ENCODE peak calls at places on chromosomes 11 and 22, in seven cellular contexts. J is tibial nerve, U is coronary artery, W is fibroblast of the aortic adventitia, D is GM13977, Q is pancreas, H is fibroblast of pulmonary artery. Y is an unnamed sample.

GRCh38 chr11:47233989-47234668 is 14.5 kb downstream of the ACP2 start:
- DNase-seq in J (no peak), U (no peak), W (peak), D (no peak), Q (no peak), H (peak), Y (no peak)

GRCh38 chr11:35420371-35420770 is 1.0 kb upstream of the SLC1A2 start:
- DNase-seq in J (no peak), U (no peak), W (no peak), D (no peak), Q (no peak), H (no peak), Y (peak)

GRCh38 chr22:49756656-49757055 is 71.0 kb downstream of the BRD1 start:
- DNase-seq in J (no peak), U (peak), W (no peak), D (no peak), Q (no peak), H (no peak), Y (no peak)

GRCh38 chr11:121931748-121932352 is 184.2 kb downstream of the BLID start:
- DNase-seq in J (no peak), U (no peak), W (no peak), D (no peak), Q (no peak), H (no peak), Y (no peak)

GRCh38 chr11:65857500-65858353 is at the start of gene CFL1:
- DNase-seq in J (peak), U (peak), W (peak), D (peak), Q (peak), H (peak), Y (peak)

GRCh38 chr11:103661991-103662390 is 374.4 kb upstream of the DDI1 start:
- DNase-seq in J (no peak), U (no peak), W (no peak), D (no peak), Q (no peak), H (no peak), Y (no peak)

GRCh38 chr22:26471522-26471921 is 12.1 kb downstream of the HPS4 start:
- DNase-seq in J (no peak), U (no peak), W (peak), D (no peak), Q (no peak), H (peak), Y (no peak)

GRCh38 chr11:69947772-69948255 is 128.6 kb upstream of the FGF3 start:
- DNase-seq in J (no peak), U (no peak), W (no peak), D (no peak), Q (no peak), H (no peak), Y (no peak)

GRCh38 chr22:33575041-33575440 is 345.2 kb downstream of the LARGE1 start:
- DNase-seq in J (no peak), U (no peak), W (no peak), D (no peak), Q (no peak), H (no peak), Y (no peak)

GRCh38 chr22:27632451-27633295 is 168.9 kb downstream of the MN1 start:
- DNase-seq in J (no peak), U (no peak), W (no peak), D (no peak), Q (no peak), H (no peak), Y (peak)

GRCh38 chr11:71120346-71120963 is 131.9 kb downstream of the SHANK2 start:
- DNase-seq in J (no peak), U (no peak), W (peak), D (no peak), Q (peak), H (no peak), Y (peak)

GRCh38 chr11:81422402-81422801 is 1311.3 kb downstream of the FAM181B start:
- DNase-seq in J (no peak), U (no peak), W (no peak), D (no peak), Q (no peak), H (no peak), Y (no peak)

GRCh38 chr11:118084247-118084646 is 2.5 kb downstream of the SMIM35 start:
- DNase-seq in J (no peak), U (no peak), W (peak), D (no peak), Q (no peak), H (peak), Y (no peak)

GRCh38 chr11:131624526-131624925 is 254.1 kb downstream of the NTM start:
- DNase-seq in J (no peak), U (no peak), W (no peak), D (no peak), Q (no peak), H (no peak), Y (no peak)

GRCh38 chr11:119196833-119197483 is 9.2 kb upstream of the CBL start:
- DNase-seq in J (no peak), U (no peak), W (peak), D (peak), Q (no peak), H (peak), Y (peak)

GRCh38 chr11:4430060-4430459 is 19.0 kb upstream of the OR52K2 start:
- DNase-seq in J (no peak), U (no peak), W (no peak), D (no peak), Q (no peak), H (no peak), Y (no peak)

GRCh38 chr22:17230239-17230638 is 11.0 kb upstream of the ADA2 start:
- DNase-seq in J (no peak), U (no peak), W (no peak), D (no peak), Q (no peak), H (no peak), Y (no peak)

GRCh38 chr11:26949846-26950245 is 44.1 kb upstream of the FIBIN start:
- DNase-seq in J (no peak), U (no peak), W (no peak), D (no peak), Q (no peak), H (peak), Y (no peak)

GRCh38 chr11:46352063-46352841 is 5.0 kb downstream of the DGKZ start:
- DNase-seq in J (no peak), U (no peak), W (no peak), D (no peak), Q (peak), H (peak), Y (peak)

GRCh38 chr11:77129841-77130756 is 2.1 kb downstream of the MYO7A start:
- DNase-seq in J (no peak), U (no peak), W (no peak), D (no peak), Q (peak), H (no peak), Y (no peak)

GRCh38 chr11:86440305-86440716 is 65.6 kb downstream of the CCDC81 start:
- DNase-seq in J (no peak), U (no peak), W (peak), D (no peak), Q (no peak), H (peak), Y (no peak)

GRCh38 chr22:23221351-23221804 is 41.1 kb downstream of the BCR start:
- DNase-seq in J (no peak), U (no peak), W (no peak), D (no peak), Q (peak), H (no peak), Y (no peak)

GRCh38 chr22:19663286-19663815 is 51.0 kb upstream of the SEPTIN5 start:
- DNase-seq in J (no peak), U (no peak), W (peak), D (no peak), Q (peak), H (peak), Y (no peak)

GRCh38 chr11:60970369-60970774 is 1.1 kb upstream of the CD6 start:
- DNase-seq in J (no peak), U (no peak), W (peak), D (peak), Q (peak), H (peak), Y (peak)

GRCh38 chr11:74018331-74019005 is 9.6 kb upstream of the UCP3 start:
- DNase-seq in J (peak), U (peak), W (peak), D (no peak), Q (peak), H (peak), Y (no peak)

GRCh38 chr11:129695543-129696308 is 119.9 kb upstream of the TMEM45B start:
- DNase-seq in J (no peak), U (no peak), W (peak), D (peak), Q (peak), H (peak), Y (peak)
- TF ChIP-seq CTCF in J (no peak), U (peak), W (peak), D (peak), Q (peak), H (peak), Y (peak)

DNA sequence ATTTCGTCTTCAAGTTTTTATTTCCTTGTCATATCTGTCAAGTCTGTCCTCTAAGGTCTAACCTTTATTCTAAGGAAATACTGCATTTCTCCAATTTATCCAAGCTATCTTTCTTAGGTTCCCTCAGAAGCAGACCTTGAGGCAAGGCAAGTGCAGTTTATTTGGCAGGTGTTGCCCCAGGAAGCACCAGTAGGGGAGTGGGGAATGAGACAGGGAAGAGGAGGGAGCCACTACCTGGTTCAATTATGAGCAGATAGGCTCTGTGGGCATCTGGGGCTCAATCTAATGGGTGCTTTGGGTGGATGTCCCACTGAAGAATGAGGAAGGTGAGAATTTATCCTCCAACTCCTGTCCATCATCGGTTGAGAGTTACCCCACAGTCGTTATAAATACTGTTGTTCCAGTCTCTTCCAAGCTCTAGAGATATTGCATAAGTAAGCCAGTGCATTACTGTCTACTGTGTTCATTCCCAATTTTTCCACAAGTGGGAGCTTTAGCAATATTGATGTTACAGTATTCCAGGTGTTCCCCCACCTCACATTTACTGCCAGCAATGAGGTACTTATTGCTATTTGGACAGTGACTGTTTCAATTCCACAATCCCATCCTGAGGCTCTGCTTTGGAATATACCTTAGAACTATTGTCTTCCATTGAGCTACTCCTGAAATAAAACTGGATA is 154.9 kb upstream of the CEP126 start:
- DNase-seq in J (no peak), U (no peak), W (no peak), D (no peak), Q (no peak), H (peak), Y (no peak)
- TF ChIP-seq CTCF in J (no peak), U (no peak), W (no peak), D (no peak), Q (no peak), H (peak), Y (no peak)

DNA sequence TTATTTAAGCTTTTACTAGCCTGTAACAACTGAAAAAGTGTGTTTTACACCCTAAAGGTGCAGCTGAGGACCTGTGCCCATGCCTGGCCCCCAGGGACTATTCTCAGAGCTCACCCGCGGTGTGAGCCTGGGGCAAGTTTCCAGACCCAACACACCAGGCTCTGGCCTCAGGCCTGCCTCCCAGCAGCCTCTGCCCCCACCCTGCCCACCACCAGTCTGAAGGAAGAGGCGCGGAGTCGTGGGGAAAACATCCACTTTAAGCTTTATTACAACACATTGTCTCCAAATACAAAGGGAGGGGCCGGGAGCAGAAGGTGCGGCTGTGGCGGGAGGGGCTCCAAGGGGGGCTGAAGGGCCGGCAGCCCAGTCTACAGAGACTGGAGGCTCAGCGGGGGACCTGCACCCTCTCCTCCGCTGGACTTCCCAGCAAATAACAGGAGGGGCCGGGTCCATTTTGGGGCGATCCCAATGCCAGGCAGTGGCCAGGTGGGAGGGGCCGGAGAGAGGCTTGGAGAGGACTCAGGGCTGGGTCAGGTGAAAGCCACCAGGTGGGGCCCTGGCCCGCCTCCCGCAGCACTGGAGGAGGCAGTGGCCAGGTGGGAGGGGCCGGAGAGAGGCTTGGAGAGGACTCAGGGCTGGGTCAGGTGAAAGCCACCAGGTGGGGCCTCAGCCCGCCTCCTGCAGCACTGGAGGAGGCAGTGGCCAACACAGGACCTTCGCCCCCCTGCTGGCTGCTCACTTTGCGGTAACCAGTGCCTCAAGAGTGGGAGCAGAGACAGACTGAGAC is 18.1 kb downstream of the DUSP8 start:
- DNase-seq in J (no peak), U (no peak), W (no peak), D (no peak), Q (peak), H (no peak), Y (no peak)
- TF ChIP-seq CTCF in J (no peak), U (no peak), W (no peak), D (no peak), Q (no peak), H (no peak), Y (no peak)

GRCh38 chr22:44540756-44541670 is 43.0 kb upstream of the RTL6 start:
- DNase-seq in J (no peak), U (no peak), W (no peak), D (no peak), Q (no peak), H (peak), Y (no peak)
- TF ChIP-seq CTCF in J (no peak), U (no peak), W (no peak), D (no peak), Q (no peak), H (no peak), Y (no peak)

GRCh38 chr11:128691802-128692749 is 1.8 kb upstream of the FLI1 start:
- DNase-seq in J (no peak), U (no peak), W (no peak), D (peak), Q (no peak), H (no peak), Y (peak)
- TF ChIP-seq CTCF in J (no peak), U (no peak), W (peak), D (no peak), Q (no peak), H (peak), Y (peak)

DNA sequence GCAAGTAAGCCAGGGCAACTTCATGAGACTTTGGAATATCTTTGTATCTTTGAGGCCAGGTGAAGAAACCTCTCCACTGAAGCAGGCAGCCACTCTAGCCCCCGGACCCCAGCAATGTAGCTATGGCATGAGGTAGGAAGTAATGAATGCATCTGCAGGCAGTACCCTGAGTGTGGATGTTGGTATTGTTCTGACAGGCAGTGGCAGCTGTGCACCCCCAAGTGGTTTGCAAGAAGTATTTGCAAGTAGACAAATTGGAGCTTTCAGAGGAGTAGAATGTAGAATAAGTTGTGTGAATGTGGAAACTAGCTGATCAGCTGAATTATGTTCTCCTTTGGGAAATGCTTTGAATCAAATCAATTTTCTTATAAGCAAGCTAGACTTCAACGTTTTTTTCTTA is 194.4 kb upstream of the PGR start:
- DNase-seq in J (no peak), U (no peak), W (no peak), D (no peak), Q (no peak), H (peak), Y (no peak)
- TF ChIP-seq CTCF in J (no peak), U (no peak), W (no peak), D (no peak), Q (no peak), H (no peak), Y (no peak)